ENCODE peak calls at places on chromosomes 7 and 10, in nine cellular contexts. One of them, this sample, is unnamed.

GRCh38 chr7:91557789-91558396 is 293.7 kb downstream of the FZD1 start:
- DNase-seq in GM12878: peak; percentile 1
- DNase-seq in CD8-positive, alpha-beta memory T cell: no peak
- DNase-seq in SJSA1: peak; percentile 93
- DNase-seq in HCT116: peak; percentile 78
- DNase-seq in heart left ventricle: no peak
- DNase-seq in GM23248: peak; percentile 92
- DNase-seq in cardiac muscle cell: no peak
- DNase-seq in psoas muscle: no peak
- DNase-seq in this sample: no peak

GRCh38 chr10:791639-792038 is 102.2 kb upstream of the DIP2C start:
- DNase-seq in cardiac muscle cell: no peak
- DNase-seq in SJSA1: peak; percentile 31
- DNase-seq in psoas muscle: peak; percentile 21
- DNase-seq in GM12878: no peak
- DNase-seq in heart left ventricle: no peak
- DNase-seq in CD8-positive, alpha-beta memory T cell: no peak
- DNase-seq in HCT116: no peak
- DNase-seq in GM23248: no peak
- DNase-seq in this sample: no peak

GRCh38 chr10:130635528-130635927 is 499.3 kb downstream of the GLRX3 start:
- DNase-seq in GM12878: no peak
- DNase-seq in GM23248: no peak
- DNase-seq in SJSA1: no peak
- DNase-seq in psoas muscle: no peak
- DNase-seq in HCT116: no peak
- DNase-seq in CD8-positive, alpha-beta memory T cell: no peak
- DNase-seq in cardiac muscle cell: peak; percentile 13
- DNase-seq in heart left ventricle: no peak
- DNase-seq in this sample: no peak

GRCh38 chr7:80643336-80643925 is 5.0 kb downstream of the CD36 start:
- DNase-seq in psoas muscle: no peak
- DNase-seq in GM12878: no peak
- DNase-seq in GM23248: no peak
- DNase-seq in HCT116: no peak
- DNase-seq in SJSA1: no peak
- DNase-seq in CD8-positive, alpha-beta memory T cell: no peak
- DNase-seq in cardiac muscle cell: no peak
- DNase-seq in heart left ventricle: no peak
- DNase-seq in this sample: no peak

GRCh38 chr10:68598978-68599753 is 39.0 kb downstream of the TET1 start:
- DNase-seq in SJSA1: no peak
- DNase-seq in GM12878: no peak
- DNase-seq in HCT116: no peak
- DNase-seq in CD8-positive, alpha-beta memory T cell: no peak
- DNase-seq in heart left ventricle: peak; percentile 64
- DNase-seq in GM23248: peak; percentile 41
- DNase-seq in psoas muscle: peak; percentile 65
- DNase-seq in cardiac muscle cell: peak; percentile 50
- DNase-seq in this sample: peak; percentile 12

GRCh38 chr10:102727037-102727818 is 12.8 kb downstream of the SFXN2 start:
- DNase-seq in HCT116: no peak
- DNase-seq in cardiac muscle cell: no peak
- DNase-seq in SJSA1: no peak
- DNase-seq in psoas muscle: no peak
- DNase-seq in heart left ventricle: no peak
- DNase-seq in GM23248: no peak
- DNase-seq in GM12878: no peak
- DNase-seq in CD8-positive, alpha-beta memory T cell: no peak
- DNase-seq in this sample: no peak

GRCh38 chr7:12210179-12211053 is 678 bp upstream of the TMEM106B start:
- DNase-seq in SJSA1: no peak
- DNase-seq in CD8-positive, alpha-beta memory T cell: no peak
- DNase-seq in cardiac muscle cell: no peak
- DNase-seq in psoas muscle: no peak
- DNase-seq in HCT116: no peak
- DNase-seq in GM23248: no peak
- DNase-seq in heart left ventricle: no peak
- DNase-seq in GM12878: no peak
- DNase-seq in this sample: peak; percentile 63

GRCh38 chr10:116763440-116763839 is 21.1 kb upstream of the HSPA12A start:
- DNase-seq in SJSA1: no peak
- DNase-seq in cardiac muscle cell: no peak
- DNase-seq in GM23248: no peak
- DNase-seq in GM12878: no peak
- DNase-seq in heart left ventricle: no peak
- DNase-seq in psoas muscle: no peak
- DNase-seq in CD8-positive, alpha-beta memory T cell: no peak
- DNase-seq in HCT116: no peak
- DNase-seq in this sample: no peak

GRCh38 chr10:17409170-17409733 is 45.1 kb downstream of the ST8SIA6 start:
- DNase-seq in cardiac muscle cell: no peak
- DNase-seq in heart left ventricle: no peak
- DNase-seq in psoas muscle: no peak
- DNase-seq in HCT116: no peak
- DNase-seq in GM23248: peak; percentile 34
- DNase-seq in GM12878: no peak
- DNase-seq in SJSA1: no peak
- DNase-seq in CD8-positive, alpha-beta memory T cell: no peak
- DNase-seq in this sample: no peak

GRCh38 chr10:88881335-88881734 is 1.3 kb downstream of the STAMBPL1 start:
- DNase-seq in psoas muscle: no peak
- DNase-seq in SJSA1: no peak
- DNase-seq in GM12878: no peak
- DNase-seq in CD8-positive, alpha-beta memory T cell: no peak
- DNase-seq in heart left ventricle: no peak
- DNase-seq in GM23248: peak; percentile 35
- DNase-seq in HCT116: no peak
- DNase-seq in cardiac muscle cell: no peak
- DNase-seq in this sample: no peak

GRCh38 chr7:31443457-31443856 is 70.4 kb upstream of the ITPRID1 start:
- DNase-seq in psoas muscle: no peak
- DNase-seq in GM12878: peak; percentile 21
- DNase-seq in cardiac muscle cell: peak; percentile 77
- DNase-seq in heart left ventricle: no peak
- DNase-seq in GM23248: peak; percentile 72
- DNase-seq in CD8-positive, alpha-beta memory T cell: no peak
- DNase-seq in HCT116: peak; percentile 32
- DNase-seq in SJSA1: no peak
- DNase-seq in this sample: no peak

GRCh38 chr7:7696458-7697119 is 21.8 kb downstream of the RPA3 start:
- DNase-seq in psoas muscle: no peak
- DNase-seq in GM12878: no peak
- DNase-seq in SJSA1: no peak
- DNase-seq in CD8-positive, alpha-beta memory T cell: no peak
- DNase-seq in GM23248: peak; percentile 65
- DNase-seq in heart left ventricle: no peak
- DNase-seq in cardiac muscle cell: no peak
- DNase-seq in HCT116: peak; percentile 65
- DNase-seq in this sample: no peak

GRCh38 chr7:36215017-36215621 is 62.1 kb downstream of the EEPD1 start:
- DNase-seq in GM23248: no peak
- DNase-seq in SJSA1: no peak
- DNase-seq in psoas muscle: no peak
- DNase-seq in GM12878: no peak
- DNase-seq in cardiac muscle cell: peak; percentile 59
- DNase-seq in heart left ventricle: no peak
- DNase-seq in CD8-positive, alpha-beta memory T cell: no peak
- DNase-seq in HCT116: no peak
- DNase-seq in this sample: no peak

GRCh38 chr10:26534384-26534783 is 96.2 kb downstream of the APBB1IP start:
- DNase-seq in cardiac muscle cell: no peak
- DNase-seq in SJSA1: no peak
- DNase-seq in GM23248: peak; percentile 8
- DNase-seq in HCT116: peak; percentile 37
- DNase-seq in GM12878: no peak
- DNase-seq in CD8-positive, alpha-beta memory T cell: no peak
- DNase-seq in psoas muscle: no peak
- DNase-seq in heart left ventricle: no peak
- DNase-seq in this sample: no peak

GRCh38 chr7:20241491-20242261 is 24.5 kb upstream of the MACC1 start:
- DNase-seq in SJSA1: peak; percentile 70
- DNase-seq in HCT116: no peak
- DNase-seq in cardiac muscle cell: no peak
- DNase-seq in heart left ventricle: no peak
- DNase-seq in psoas muscle: no peak
- DNase-seq in GM12878: peak; percentile 68
- DNase-seq in GM23248: peak; percentile 77
- DNase-seq in CD8-positive, alpha-beta memory T cell: no peak
- DNase-seq in this sample: no peak

GRCh38 chr7:67100956-67101361 is 104.3 kb downstream of the TYW1 start:
- DNase-seq in SJSA1: no peak
- DNase-seq in HCT116: no peak
- DNase-seq in cardiac muscle cell: peak; percentile 26
- DNase-seq in psoas muscle: no peak
- DNase-seq in GM23248: no peak
- DNase-seq in GM12878: no peak
- DNase-seq in CD8-positive, alpha-beta memory T cell: no peak
- DNase-seq in heart left ventricle: no peak
- DNase-seq in this sample: no peak

GRCh38 chr7:151736403-151736909 is 140.5 kb downstream of the PRKAG2 start:
- DNase-seq in psoas muscle: peak; percentile 88
- DNase-seq in heart left ventricle: peak; percentile 85
- DNase-seq in cardiac muscle cell: peak; percentile 88
- DNase-seq in SJSA1: peak; percentile 96
- DNase-seq in HCT116: peak; percentile 65
- DNase-seq in GM12878: no peak
- DNase-seq in CD8-positive, alpha-beta memory T cell: no peak
- DNase-seq in GM23248: peak; percentile 95
- DNase-seq in this sample: peak; percentile 53

GRCh38 chr10:90051474-90051873 is 350.1 kb downstream of the KIF20B start:
- DNase-seq in SJSA1: no peak
- DNase-seq in GM23248: no peak
- DNase-seq in heart left ventricle: peak; percentile 23
- DNase-seq in GM12878: peak; percentile 49
- DNase-seq in cardiac muscle cell: no peak
- DNase-seq in CD8-positive, alpha-beta memory T cell: no peak
- DNase-seq in psoas muscle: no peak
- DNase-seq in HCT116: no peak
- DNase-seq in this sample: no peak

GRCh38 chr7:6619961-6620360 is 4.6 kb downstream of the ZNF853 start:
- DNase-seq in CD8-positive, alpha-beta memory T cell: no peak
- DNase-seq in cardiac muscle cell: no peak
- DNase-seq in GM12878: no peak
- DNase-seq in HCT116: no peak
- DNase-seq in GM23248: no peak
- DNase-seq in psoas muscle: no peak
- DNase-seq in heart left ventricle: no peak
- DNase-seq in SJSA1: no peak
- DNase-seq in this sample: no peak

GRCh38 chr7:27697861-27698430 is 35.3 kb upstream of the HIBADH start:
- DNase-seq in GM23248: peak; percentile 33
- DNase-seq in HCT116: peak; percentile 8
- DNase-seq in psoas muscle: no peak
- DNase-seq in SJSA1: peak; percentile 47
- DNase-seq in cardiac muscle cell: no peak
- DNase-seq in GM12878: peak; percentile 53
- DNase-seq in heart left ventricle: no peak
- DNase-seq in CD8-positive, alpha-beta memory T cell: no peak
- DNase-seq in this sample: no peak

GRCh38 chr10:71266918-71267442 is 52.1 kb upstream of the SLC29A3 start:
- DNase-seq in SJSA1: no peak
- DNase-seq in GM23248: peak; percentile 43
- DNase-seq in HCT116: no peak
- DNase-seq in psoas muscle: no peak
- DNase-seq in CD8-positive, alpha-beta memory T cell: no peak
- DNase-seq in cardiac muscle cell: no peak
- DNase-seq in GM12878: no peak
- DNase-seq in heart left ventricle: no peak
- DNase-seq in this sample: no peak

GRCh38 chr10:11035318-11035920 is 17.7 kb downstream of the CELF2 start:
- DNase-seq in psoas muscle: peak; percentile 66
- DNase-seq in GM23248: peak; percentile 90
- DNase-seq in heart left ventricle: peak; percentile 47
- DNase-seq in SJSA1: no peak
- DNase-seq in HCT116: no peak
- DNase-seq in GM12878: no peak
- DNase-seq in cardiac muscle cell: no peak
- DNase-seq in CD8-positive, alpha-beta memory T cell: no peak
- DNase-seq in this sample: no peak

GRCh38 chr10:72006026-72006425 is 41.8 kb downstream of the CHST3 start:
- DNase-seq in heart left ventricle: no peak
- DNase-seq in GM12878: no peak
- DNase-seq in GM23248: no peak
- DNase-seq in cardiac muscle cell: no peak
- DNase-seq in HCT116: no peak
- DNase-seq in SJSA1: no peak
- DNase-seq in psoas muscle: no peak
- DNase-seq in CD8-positive, alpha-beta memory T cell: no peak
- DNase-seq in this sample: no peak

GRCh38 chr7:155310425-155311114 is 12.9 kb downstream of the INSIG1 start:
- DNase-seq in SJSA1: no peak
- DNase-seq in GM23248: no peak
- DNase-seq in psoas muscle: no peak
- DNase-seq in GM12878: no peak
- DNase-seq in CD8-positive, alpha-beta memory T cell: no peak
- DNase-seq in heart left ventricle: no peak
- DNase-seq in cardiac muscle cell: no peak
- DNase-seq in HCT116: no peak
- DNase-seq in this sample: no peak
- H3K36me3 ChIP-seq in SJSA1: peaks cover 12% of the 10 kb centered on the region
- H3K36me3 ChIP-seq in GM23248: peaks cover 13% of the 10 kb centered on the region
- H3K36me3 ChIP-seq in psoas muscle: no peaks in the 10 kb centered on the region
- H3K36me3 ChIP-seq in GM12878: peaks cover 4% of the 10 kb centered on the region
- H3K36me3 ChIP-seq in CD8-positive, alpha-beta memory T cell: peaks cover 31% of the 10 kb centered on the region
- H3K36me3 ChIP-seq in heart left ventricle: peaks cover 8% of the 10 kb centered on the region
- H3K36me3 ChIP-seq in cardiac muscle cell: peaks cover 26% of the 10 kb centered on the region
- H3K36me3 ChIP-seq in HCT116: peaks cover 20% of the 10 kb centered on the region
- H3K36me3 ChIP-seq in this sample: peaks cover 28% of the 10 kb centered on the region

GRCh38 chr7:100812729-100813128 is 14.6 kb downstream of the EPHB4 start:
- DNase-seq in heart left ventricle: no peak
- DNase-seq in cardiac muscle cell: no peak
- DNase-seq in psoas muscle: no peak
- DNase-seq in CD8-positive, alpha-beta memory T cell: no peak
- DNase-seq in GM12878: no peak
- DNase-seq in GM23248: no peak
- DNase-seq in HCT116: no peak
- DNase-seq in SJSA1: no peak
- DNase-seq in this sample: no peak
- H3K36me3 ChIP-seq in heart left ventricle: peaks cover 17% of the 10 kb centered on the region
- H3K36me3 ChIP-seq in cardiac muscle cell: peaks cover 58% of the 10 kb centered on the region
- H3K36me3 ChIP-seq in psoas muscle: no peaks in the 10 kb centered on the region
- H3K36me3 ChIP-seq in CD8-positive, alpha-beta memory T cell: no peaks in the 10 kb centered on the region
- H3K36me3 ChIP-seq in GM12878: no peaks in the 10 kb centered on the region
- H3K36me3 ChIP-seq in GM23248: peaks cover 14% of the 10 kb centered on the region
- H3K36me3 ChIP-seq in HCT116: peaks cover 53% of the 10 kb centered on the region
- H3K36me3 ChIP-seq in SJSA1: peaks cover 72% of the 10 kb centered on the region
- H3K36me3 ChIP-seq in this sample: no peaks in the 10 kb centered on the region

GRCh38 chr7:155306677-155307470 is 9.2 kb downstream of the INSIG1 start:
- DNase-seq in heart left ventricle: no peak
- DNase-seq in CD8-positive, alpha-beta memory T cell: no peak
- DNase-seq in psoas muscle: no peak
- DNase-seq in SJSA1: no peak
- DNase-seq in GM12878: no peak
- DNase-seq in GM23248: no peak
- DNase-seq in HCT116: no peak
- DNase-seq in cardiac muscle cell: no peak
- DNase-seq in this sample: no peak
- H3K36me3 ChIP-seq in heart left ventricle: peaks cover 13% of the 10 kb centered on the region
- H3K36me3 ChIP-seq in CD8-positive, alpha-beta memory T cell: peaks cover 49% of the 10 kb centered on the region
- H3K36me3 ChIP-seq in psoas muscle: no peaks in the 10 kb centered on the region
- H3K36me3 ChIP-seq in SJSA1: peaks cover 19% of the 10 kb centered on the region
- H3K36me3 ChIP-seq in GM12878: peaks cover 14% of the 10 kb centered on the region
- H3K36me3 ChIP-seq in GM23248: peaks cover 26% of the 10 kb centered on the region
- H3K36me3 ChIP-seq in HCT116: peaks cover 41% of the 10 kb centered on the region
- H3K36me3 ChIP-seq in cardiac muscle cell: peaks cover 32% of the 10 kb centered on the region
- H3K36me3 ChIP-seq in this sample: peaks cover 52% of the 10 kb centered on the region

GRCh38 chr10:70117646-70118045 is 15.0 kb downstream of the AIFM2 start:
- DNase-seq in CD8-positive, alpha-beta memory T cell: no peak
- DNase-seq in HCT116: no peak
- DNase-seq in SJSA1: no peak
- DNase-seq in cardiac muscle cell: no peak
- DNase-seq in heart left ventricle: no peak
- DNase-seq in GM23248: no peak
- DNase-seq in GM12878: no peak
- DNase-seq in psoas muscle: no peak
- DNase-seq in this sample: no peak
- H3K36me3 ChIP-seq in CD8-positive, alpha-beta memory T cell: peaks cover 4% of the 10 kb centered on the region
- H3K36me3 ChIP-seq in HCT116: peaks cover 10% of the 10 kb centered on the region
- H3K36me3 ChIP-seq in SJSA1: peaks cover 46% of the 10 kb centered on the region
- H3K36me3 ChIP-seq in cardiac muscle cell: no peaks in the 10 kb centered on the region
- H3K36me3 ChIP-seq in heart left ventricle: peaks cover 37% of the 10 kb centered on the region
- H3K36me3 ChIP-seq in GM23248: no peaks in the 10 kb centered on the region
- H3K36me3 ChIP-seq in GM12878: peaks cover 26% of the 10 kb centered on the region
- H3K36me3 ChIP-seq in psoas muscle: peaks cover 4% of the 10 kb centered on the region
- H3K36me3 ChIP-seq in this sample: peaks cover 39% of the 10 kb centered on the region